ENCODE peak calls at places on chromosomes 5 and 9, in five cellular contexts. One of them, this sample, is unnamed. For H3K27me3, the result is how much of the 10 kb centered on the place peaks cover.

GRCh38 chr5:79020861-79021561 is 35.9 kb upstream of the ARSB start:
- DNase-seq in CD8-positive, alpha-beta T cell: peak
- DNase-seq in colonic mucosa: peak
- DNase-seq in tibial artery: peak
- DNase-seq in left ventricle myocardium inferior: peak
- DNase-seq in this sample: peak

GRCh38 chr9:136180586-136180985 is 24.3 kb downstream of the LHX3 start:
- DNase-seq in CD8-positive, alpha-beta T cell: no peak
- DNase-seq in colonic mucosa: no peak
- DNase-seq in tibial artery: no peak
- DNase-seq in left ventricle myocardium inferior: no peak
- DNase-seq in this sample: no peak

GRCh38 chr5:149831492-149831891 is 101.4 kb downstream of the PPARGC1B start:
- DNase-seq in CD8-positive, alpha-beta T cell: no peak
- DNase-seq in colonic mucosa: no peak
- DNase-seq in tibial artery: no peak
- DNase-seq in left ventricle myocardium inferior: no peak
- DNase-seq in this sample: no peak

GRCh38 chr5:34857161-34857560 is 18.2 kb downstream of the TTC23L start:
- DNase-seq in CD8-positive, alpha-beta T cell: no peak
- DNase-seq in colonic mucosa: no peak
- DNase-seq in tibial artery: no peak
- DNase-seq in left ventricle myocardium inferior: no peak
- DNase-seq in this sample: no peak

GRCh38 chr9:93265972-93266371 is 82.0 kb downstream of the WNK2 start:
- DNase-seq in CD8-positive, alpha-beta T cell: no peak
- DNase-seq in colonic mucosa: peak
- DNase-seq in tibial artery: no peak
- DNase-seq in left ventricle myocardium inferior: no peak
- DNase-seq in this sample: no peak

GRCh38 chr5:137845472-137845871 is 22.2 kb upstream of the MYOT start:
- DNase-seq in CD8-positive, alpha-beta T cell: no peak
- DNase-seq in colonic mucosa: no peak
- DNase-seq in tibial artery: no peak
- DNase-seq in left ventricle myocardium inferior: no peak
- DNase-seq in this sample: no peak

GRCh38 chr5:151195622-151196021 is 28.3 kb downstream of the CCDC69 start:
- DNase-seq in CD8-positive, alpha-beta T cell: no peak
- DNase-seq in colonic mucosa: no peak
- DNase-seq in tibial artery: no peak
- DNase-seq in left ventricle myocardium inferior: no peak
- DNase-seq in this sample: no peak

GRCh38 chr5:173474881-173475287 is 141.6 kb downstream of the BOD1 start:
- DNase-seq in CD8-positive, alpha-beta T cell: no peak
- DNase-seq in colonic mucosa: no peak
- DNase-seq in tibial artery: no peak
- DNase-seq in left ventricle myocardium inferior: no peak
- DNase-seq in this sample: no peak

GRCh38 chr5:50606179-50606578 is 60.3 kb upstream of the PARP8 start:
- DNase-seq in CD8-positive, alpha-beta T cell: no peak
- DNase-seq in colonic mucosa: no peak
- DNase-seq in tibial artery: no peak
- DNase-seq in left ventricle myocardium inferior: no peak
- DNase-seq in this sample: no peak

GRCh38 chr5:114311943-114312342 is 49.9 kb upstream of the KCNN2 start:
- DNase-seq in CD8-positive, alpha-beta T cell: no peak
- DNase-seq in colonic mucosa: no peak
- DNase-seq in tibial artery: no peak
- DNase-seq in left ventricle myocardium inferior: no peak
- DNase-seq in this sample: no peak

GRCh38 chr5:114305402-114306207 is 56.3 kb upstream of the KCNN2 start:
- DNase-seq in CD8-positive, alpha-beta T cell: no peak
- DNase-seq in colonic mucosa: no peak
- DNase-seq in tibial artery: no peak
- DNase-seq in left ventricle myocardium inferior: no peak
- DNase-seq in this sample: no peak

GRCh38 chr5:114310666-114311065 is 51.2 kb upstream of the KCNN2 start:
- DNase-seq in CD8-positive, alpha-beta T cell: no peak
- DNase-seq in colonic mucosa: no peak
- DNase-seq in tibial artery: no peak
- DNase-seq in left ventricle myocardium inferior: no peak
- DNase-seq in this sample: no peak

GRCh38 chr5:114308017-114308416 is 53.9 kb upstream of the KCNN2 start:
- DNase-seq in CD8-positive, alpha-beta T cell: no peak
- DNase-seq in colonic mucosa: no peak
- DNase-seq in tibial artery: no peak
- DNase-seq in left ventricle myocardium inferior: no peak
- DNase-seq in this sample: no peak

DNA sequence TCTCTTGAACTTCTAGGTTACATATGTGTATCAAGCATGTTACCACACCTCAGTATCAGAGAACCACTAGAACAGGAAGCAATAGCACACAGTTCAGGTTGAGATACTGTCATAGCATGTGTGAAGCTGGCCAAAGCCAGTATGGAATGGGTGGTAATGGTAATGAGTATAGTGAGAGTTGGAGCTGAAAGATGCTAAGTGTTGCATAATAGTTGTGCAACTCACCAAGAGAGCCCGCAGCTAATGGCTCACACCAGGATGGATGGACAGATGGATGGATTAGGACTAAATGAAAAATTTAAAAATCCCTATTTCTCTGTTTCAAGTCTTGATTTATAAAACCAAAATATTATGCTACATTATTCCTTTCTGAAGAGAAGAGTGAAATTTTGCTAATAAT is 53.4 kb upstream of the KCNN2 start:
- DNase-seq in CD8-positive, alpha-beta T cell: no peak
- DNase-seq in colonic mucosa: no peak
- DNase-seq in tibial artery: no peak
- DNase-seq in left ventricle myocardium inferior: no peak
- DNase-seq in this sample: no peak
- H3K27me3 ChIP-seq in CD8-positive, alpha-beta T cell: under half
- H3K27me3 ChIP-seq in colonic mucosa: under half
- H3K27me3 ChIP-seq in tibial artery: under half
- H3K27me3 ChIP-seq in left ventricle myocardium inferior: under half
- H3K27me3 ChIP-seq in this sample: under half

GRCh38 chr5:111670826-111671492 is 86.0 kb downstream of the NREP start:
- DNase-seq in CD8-positive, alpha-beta T cell: no peak
- DNase-seq in colonic mucosa: no peak
- DNase-seq in tibial artery: no peak
- DNase-seq in left ventricle myocardium inferior: no peak
- DNase-seq in this sample: no peak
- TF ChIP-seq CTCF in CD8-positive, alpha-beta T cell: no peak
- TF ChIP-seq CTCF in colonic mucosa: no peak
- TF ChIP-seq CTCF in tibial artery: no peak
- TF ChIP-seq CTCF in left ventricle myocardium inferior: no peak
- TF ChIP-seq CTCF in this sample: no peak

GRCh38 chr9:4430492-4431261 is 59.6 kb upstream of the SLC1A1 start:
- DNase-seq in CD8-positive, alpha-beta T cell: no peak
- DNase-seq in colonic mucosa: no peak
- DNase-seq in tibial artery: no peak
- DNase-seq in left ventricle myocardium inferior: no peak
- DNase-seq in this sample: no peak
- H3K27ac ChIP-seq in CD8-positive, alpha-beta T cell: no peak
- H3K27ac ChIP-seq in colonic mucosa: no peak
- H3K27ac ChIP-seq in tibial artery: no peak
- H3K27ac ChIP-seq in left ventricle myocardium inferior: peak
- H3K27ac ChIP-seq in this sample: no peak

DNA sequence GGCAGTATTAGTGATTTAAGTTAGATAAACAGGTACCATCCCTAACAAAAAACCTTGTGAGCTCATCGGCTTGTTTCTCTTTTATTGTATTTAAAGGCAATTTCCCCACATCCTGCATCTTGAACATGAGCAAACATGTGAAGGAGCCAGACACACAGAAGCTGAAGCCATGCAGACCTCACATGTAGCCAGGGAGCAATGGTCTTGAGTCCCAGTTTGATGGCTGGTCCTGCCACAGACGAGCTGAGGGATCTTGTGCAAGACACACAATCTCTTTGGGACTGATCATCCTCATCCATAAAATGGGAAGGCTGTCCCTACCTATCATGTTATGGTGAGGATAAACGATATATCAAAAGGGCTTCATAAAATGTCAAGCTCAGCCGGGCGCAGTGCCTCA is 29.6 kb upstream of the XPA start:
- DNase-seq in CD8-positive, alpha-beta T cell: no peak
- DNase-seq in colonic mucosa: no peak
- DNase-seq in tibial artery: no peak
- DNase-seq in left ventricle myocardium inferior: no peak
- DNase-seq in this sample: no peak
- H3K27me3 ChIP-seq in CD8-positive, alpha-beta T cell: under half
- H3K27me3 ChIP-seq in colonic mucosa: under half
- H3K27me3 ChIP-seq in tibial artery: under half
- H3K27me3 ChIP-seq in left ventricle myocardium inferior: half or more
- H3K27me3 ChIP-seq in this sample: under half

This sample was measured in CD4-positive, alpha-beta T cell.